ENCODE peak calls at places on chromosomes 1 and 21, in eight cellular contexts. One of them, this sample, is unnamed. For H3K4me1, the result is how much of the 10 kb centered on the place peaks cover.

GRCh38 chr1:8321612-8322011 is 3.7 kb downstream of the SLC45A1 start:
- DNase-seq in spleen: no peak
- DNase-seq in A549: no peak
- DNase-seq in HCT116: no peak
- DNase-seq in left ventricle myocardium inferior: no peak
- DNase-seq in tibial nerve: no peak
- DNase-seq in GM23338: no peak
- DNase-seq in mammary epithelial cell: no peak
- DNase-seq in this sample: no peak

GRCh38 chr1:14140800-14141526 is 441.0 kb downstream of the PRDM2 start:
- DNase-seq in GM23338: peak
- DNase-seq in tibial nerve: no peak
- DNase-seq in A549: no peak
- DNase-seq in mammary epithelial cell: no peak
- DNase-seq in left ventricle myocardium inferior: peak
- DNase-seq in HCT116: no peak
- DNase-seq in spleen: no peak
- DNase-seq in this sample: peak

GRCh38 chr1:156025873-156026272 is 5.1 kb upstream of the SSR2 start:
- DNase-seq in tibial nerve: no peak
- DNase-seq in A549: peak
- DNase-seq in HCT116: peak
- DNase-seq in left ventricle myocardium inferior: no peak
- DNase-seq in GM23338: peak
- DNase-seq in spleen: no peak
- DNase-seq in mammary epithelial cell: no peak
- DNase-seq in this sample: no peak

GRCh38 chr1:37391181-37391949 is 83.0 kb upstream of the ZC3H12A start:
- DNase-seq in HCT116: no peak
- DNase-seq in tibial nerve: no peak
- DNase-seq in mammary epithelial cell: no peak
- DNase-seq in left ventricle myocardium inferior: no peak
- DNase-seq in GM23338: peak
- DNase-seq in spleen: no peak
- DNase-seq in A549: peak
- DNase-seq in this sample: peak

GRCh38 chr21:35521293-35521692 is 472.2 kb upstream of the RUNX1 start:
- DNase-seq in left ventricle myocardium inferior: no peak
- DNase-seq in A549: no peak
- DNase-seq in spleen: no peak
- DNase-seq in HCT116: no peak
- DNase-seq in tibial nerve: no peak
- DNase-seq in GM23338: peak
- DNase-seq in mammary epithelial cell: no peak
- DNase-seq in this sample: no peak

GRCh38 chr21:25385912-25386474 is 221.3 kb downstream of the MRPL39 start:
- DNase-seq in mammary epithelial cell: peak
- DNase-seq in tibial nerve: no peak
- DNase-seq in HCT116: peak
- DNase-seq in spleen: no peak
- DNase-seq in left ventricle myocardium inferior: no peak
- DNase-seq in A549: peak
- DNase-seq in GM23338: peak
- DNase-seq in this sample: peak

GRCh38 chr1:70333245-70333644 is 21.3 kb downstream of the ANKRD13C start:
- DNase-seq in spleen: no peak
- DNase-seq in A549: no peak
- DNase-seq in GM23338: no peak
- DNase-seq in mammary epithelial cell: no peak
- DNase-seq in HCT116: no peak
- DNase-seq in left ventricle myocardium inferior: no peak
- DNase-seq in tibial nerve: no peak
- DNase-seq in this sample: no peak

GRCh38 chr1:44689447-44689765 is 14.9 kb downstream of the ARMH1 start:
- DNase-seq in mammary epithelial cell: no peak
- DNase-seq in A549: no peak
- DNase-seq in GM23338: no peak
- DNase-seq in spleen: no peak
- DNase-seq in left ventricle myocardium inferior: no peak
- DNase-seq in HCT116: no peak
- DNase-seq in tibial nerve: no peak
- DNase-seq in this sample: no peak

GRCh38 chr1:66696771-66697170 is 55.5 kb upstream of the DYNLT5 start:
- DNase-seq in mammary epithelial cell: no peak
- DNase-seq in tibial nerve: no peak
- DNase-seq in spleen: no peak
- DNase-seq in left ventricle myocardium inferior: no peak
- DNase-seq in A549: no peak
- DNase-seq in HCT116: no peak
- DNase-seq in GM23338: no peak
- DNase-seq in this sample: no peak

GRCh38 chr1:150065184-150065871 is 2.2 kb upstream of the VPS45 start:
- DNase-seq in left ventricle myocardium inferior: no peak
- DNase-seq in GM23338: no peak
- DNase-seq in spleen: no peak
- DNase-seq in tibial nerve: no peak
- DNase-seq in mammary epithelial cell: peak
- DNase-seq in A549: no peak
- DNase-seq in HCT116: peak
- DNase-seq in this sample: peak

GRCh38 chr21:45158491-45159423 is 84.4 kb downstream of the ADARB1 start:
- DNase-seq in mammary epithelial cell: no peak
- DNase-seq in left ventricle myocardium inferior: no peak
- DNase-seq in spleen: no peak
- DNase-seq in A549: no peak
- DNase-seq in GM23338: no peak
- DNase-seq in HCT116: no peak
- DNase-seq in tibial nerve: no peak
- DNase-seq in this sample: no peak

GRCh38 chr1:63617450-63617849 is 24.2 kb downstream of the PGM1 start:
- DNase-seq in spleen: no peak
- DNase-seq in HCT116: no peak
- DNase-seq in tibial nerve: no peak
- DNase-seq in A549: no peak
- DNase-seq in GM23338: no peak
- DNase-seq in left ventricle myocardium inferior: no peak
- DNase-seq in mammary epithelial cell: no peak
- DNase-seq in this sample: no peak

GRCh38 chr1:36300526-36300925 is 5.6 kb upstream of the SH3D21 start:
- DNase-seq in left ventricle myocardium inferior: no peak
- DNase-seq in tibial nerve: no peak
- DNase-seq in GM23338: no peak
- DNase-seq in HCT116: no peak
- DNase-seq in spleen: no peak
- DNase-seq in A549: no peak
- DNase-seq in mammary epithelial cell: peak
- DNase-seq in this sample: peak

GRCh38 chr1:18154431-18155194 is 47.0 kb downstream of the IGSF21 start:
- DNase-seq in GM23338: peak
- DNase-seq in A549: no peak
- DNase-seq in left ventricle myocardium inferior: no peak
- DNase-seq in tibial nerve: no peak
- DNase-seq in mammary epithelial cell: no peak
- DNase-seq in HCT116: no peak
- DNase-seq in spleen: peak
- DNase-seq in this sample: no peak

GRCh38 chr1:9161963-9162362 is 33.1 kb upstream of the GPR157 start:
- DNase-seq in spleen: no peak
- DNase-seq in HCT116: no peak
- DNase-seq in tibial nerve: no peak
- DNase-seq in left ventricle myocardium inferior: no peak
- DNase-seq in mammary epithelial cell: no peak
- DNase-seq in A549: no peak
- DNase-seq in GM23338: no peak
- DNase-seq in this sample: peak

GRCh38 chr1:183655562-183656075 is 2.5 kb upstream of the APOBEC4 start:
- DNase-seq in A549: peak
- DNase-seq in mammary epithelial cell: peak
- DNase-seq in GM23338: peak
- DNase-seq in tibial nerve: peak
- DNase-seq in HCT116: peak
- DNase-seq in left ventricle myocardium inferior: peak
- DNase-seq in spleen: peak
- DNase-seq in this sample: peak

GRCh38 chr1:161099090-161099802 is 1.1 kb downstream of the KLHDC9 start:
- DNase-seq in tibial nerve: no peak
- DNase-seq in GM23338: peak
- DNase-seq in left ventricle myocardium inferior: no peak
- DNase-seq in mammary epithelial cell: no peak
- DNase-seq in spleen: no peak
- DNase-seq in A549: no peak
- DNase-seq in HCT116: no peak
- DNase-seq in this sample: no peak

DNA sequence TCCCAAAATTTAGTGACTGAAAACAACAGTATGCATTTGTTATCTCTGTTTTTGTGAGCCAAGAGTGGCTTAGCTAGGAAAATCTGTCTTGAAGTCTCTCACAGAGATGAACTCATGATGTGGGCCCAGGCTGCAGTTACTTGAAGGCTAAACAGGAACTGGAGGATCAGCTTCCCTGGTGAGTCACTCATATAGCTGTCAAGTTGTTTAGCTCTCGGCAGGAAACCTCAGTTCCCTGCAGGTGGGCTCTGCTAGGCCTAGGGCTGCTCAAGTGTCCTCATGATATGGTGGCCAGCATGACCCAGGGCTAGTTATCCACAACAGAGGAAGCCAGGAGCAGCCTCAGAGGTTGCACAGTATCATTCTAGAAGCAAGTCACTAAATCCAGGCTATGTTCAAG is 30.2 kb upstream of the DDX59 start:
- DNase-seq in mammary epithelial cell: no peak
- DNase-seq in spleen: no peak
- DNase-seq in left ventricle myocardium inferior: no peak
- DNase-seq in GM23338: peak
- DNase-seq in tibial nerve: no peak
- DNase-seq in HCT116: no peak
- DNase-seq in A549: no peak
- DNase-seq in this sample: no peak
- H3K4me1 ChIP-seq in mammary epithelial cell: under half
- H3K4me1 ChIP-seq in spleen: under half
- H3K4me1 ChIP-seq in left ventricle myocardium inferior: under half
- H3K4me1 ChIP-seq in GM23338: under half
- H3K4me1 ChIP-seq in tibial nerve: under half
- H3K4me1 ChIP-seq in HCT116: under half
- H3K4me1 ChIP-seq in A549: under half
- H3K4me1 ChIP-seq in this sample: under half

DNA sequence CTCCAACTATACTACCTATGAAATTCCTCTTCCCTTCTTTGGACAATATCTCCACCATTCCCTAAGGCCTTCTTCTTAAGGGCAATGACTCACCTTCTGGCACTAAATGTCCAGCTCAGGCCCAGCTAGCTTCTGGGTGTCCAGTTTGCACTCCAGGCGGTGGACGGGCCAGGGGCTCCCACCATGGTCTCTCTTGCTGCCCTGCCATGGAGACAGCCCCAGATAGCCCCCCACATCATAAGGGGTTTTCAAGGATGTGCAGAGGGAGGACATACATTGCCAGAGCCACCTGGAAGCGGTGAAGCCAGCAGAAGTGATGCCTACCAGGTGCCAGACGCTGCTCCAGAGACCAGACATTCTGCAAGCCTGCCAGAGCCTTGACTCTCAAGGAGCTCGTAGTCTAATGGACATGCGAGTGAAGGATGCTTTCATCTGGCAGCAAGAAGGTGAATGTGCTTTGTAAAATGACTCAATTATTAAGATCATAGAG is 43.7 kb downstream of the C1orf198 start:
- DNase-seq in left ventricle myocardium inferior: no peak
- DNase-seq in mammary epithelial cell: no peak
- DNase-seq in spleen: no peak
- DNase-seq in HCT116: no peak
- DNase-seq in A549: no peak
- DNase-seq in tibial nerve: no peak
- DNase-seq in GM23338: no peak
- DNase-seq in this sample: peak
- H3K4me3 ChIP-seq in left ventricle myocardium inferior: no peak
- H3K4me3 ChIP-seq in mammary epithelial cell: no peak
- H3K4me3 ChIP-seq in spleen: no peak
- H3K4me3 ChIP-seq in HCT116: no peak
- H3K4me3 ChIP-seq in A549: no peak
- H3K4me3 ChIP-seq in tibial nerve: no peak
- H3K4me3 ChIP-seq in GM23338: no peak
- H3K4me3 ChIP-seq in this sample: no peak

DNA sequence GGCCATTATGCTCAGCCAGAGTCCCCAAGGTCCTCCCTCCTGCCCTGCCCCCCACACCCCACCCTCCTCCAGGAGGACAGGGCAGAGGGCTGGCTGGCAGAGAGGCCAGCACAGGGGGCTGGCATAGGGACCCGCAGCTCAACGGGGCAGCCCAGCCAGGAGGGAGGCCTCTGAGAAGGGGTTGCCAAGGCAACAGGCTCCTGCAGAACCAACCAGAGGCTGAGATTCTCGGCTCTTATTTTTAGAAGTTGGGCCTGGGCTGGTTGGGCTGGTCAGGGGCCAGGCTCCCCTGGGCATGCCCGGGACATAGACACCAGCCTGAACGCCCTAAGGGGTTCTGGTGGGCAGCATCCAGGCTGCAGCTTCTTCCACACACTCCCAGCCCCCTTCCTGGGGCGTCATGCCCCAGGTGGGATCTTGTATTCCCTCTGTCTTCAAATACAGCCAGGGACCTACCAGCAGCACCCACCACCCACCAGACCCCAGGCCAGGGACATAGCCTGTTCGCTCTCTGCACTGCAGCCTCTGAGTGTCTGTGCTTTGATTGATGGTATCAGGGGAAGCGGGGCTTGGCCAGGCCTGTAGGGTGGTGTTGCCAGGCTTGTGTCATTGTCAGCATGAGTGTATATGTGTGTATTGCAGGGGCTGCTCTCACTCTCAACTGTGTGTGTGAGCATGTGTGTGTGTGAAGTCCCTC is 18.1 kb upstream of the ADGRB2 start:
- DNase-seq in HCT116: no peak
- DNase-seq in mammary epithelial cell: no peak
- DNase-seq in tibial nerve: no peak
- DNase-seq in spleen: peak
- DNase-seq in GM23338: peak
- DNase-seq in A549: no peak
- DNase-seq in left ventricle myocardium inferior: no peak
- DNase-seq in this sample: no peak
- H3K27ac ChIP-seq in HCT116: no peak
- H3K27ac ChIP-seq in mammary epithelial cell: no peak
- H3K27ac ChIP-seq in tibial nerve: no peak
- H3K27ac ChIP-seq in spleen: no peak
- H3K27ac ChIP-seq in GM23338: peak
- H3K27ac ChIP-seq in A549: no peak
- H3K27ac ChIP-seq in left ventricle myocardium inferior: peak
- H3K27ac ChIP-seq in this sample: no peak

DNA sequence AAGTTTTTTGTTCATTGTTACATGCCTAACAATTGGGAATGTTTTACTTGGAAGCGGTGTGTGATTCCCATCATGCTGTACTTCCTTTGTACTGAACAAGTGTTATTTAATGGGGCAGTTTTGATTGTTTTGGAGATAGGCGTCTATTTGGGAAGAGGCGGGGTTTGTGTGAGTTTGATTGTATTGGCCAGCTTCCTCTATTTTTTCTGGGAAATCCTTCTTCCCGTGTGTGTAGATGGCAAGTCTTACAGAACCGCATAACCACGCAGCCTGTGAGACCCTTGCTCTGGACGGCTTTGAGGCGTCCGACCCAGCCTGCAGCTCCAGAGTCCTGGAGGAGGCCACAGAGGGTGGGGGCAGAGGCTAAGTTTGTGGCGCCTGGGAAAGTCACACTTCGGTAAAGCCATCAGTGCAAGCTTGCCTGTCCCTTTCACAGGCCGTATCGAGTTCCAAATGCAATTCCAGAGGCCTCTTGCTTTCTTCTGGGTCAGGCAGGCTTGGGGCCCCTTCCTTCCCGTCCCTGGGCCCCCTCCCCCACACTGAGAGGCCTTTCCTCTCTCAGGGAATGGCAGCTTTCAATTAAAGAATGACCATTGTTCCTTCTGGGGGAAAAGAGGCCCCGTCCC is 210.3 kb downstream of the TOMM20 start:
- DNase-seq in A549: no peak
- DNase-seq in GM23338: peak
- DNase-seq in HCT116: no peak
- DNase-seq in mammary epithelial cell: no peak
- DNase-seq in spleen: no peak
- DNase-seq in left ventricle myocardium inferior: peak
- DNase-seq in tibial nerve: no peak
- DNase-seq in this sample: no peak
- H3K4me1 ChIP-seq in A549: under half
- H3K4me1 ChIP-seq in GM23338: under half
- H3K4me1 ChIP-seq in HCT116: under half
- H3K4me1 ChIP-seq in mammary epithelial cell: under half
- H3K4me1 ChIP-seq in spleen: under half
- H3K4me1 ChIP-seq in left ventricle myocardium inferior: half or more
- H3K4me1 ChIP-seq in tibial nerve: half or more
- H3K4me1 ChIP-seq in this sample: under half

This sample was measured in PC-3.